ENCODE peak calls at places on chromosome 7, in eight cellular contexts. Y, E, Z, O, F, G, P and Q are unnamed samples.

GRCh38 chr7:20330797-20331230 is at the start of gene ITGB8:
- DNase-seq in E (no peak), P (peak; percentile 21), O (peak; percentile 52), G (no peak), Z (peak; percentile 34), F (no peak), Y (no peak), Q (no peak)

GRCh38 chr7:117085769-117086463 is 132.6 kb downstream of the ST7 start:
- DNase-seq in F (no peak), P (no peak), O (no peak), G (no peak), E (no peak), Z (peak; percentile 56), Y (peak; percentile 22), Q (no peak)

GRCh38 chr7:108455833-108456677 is at the start of gene NRCAM:
- DNase-seq in P (peak; percentile 32), O (peak; percentile 73), G (no peak), F (no peak), Z (peak; percentile 38), E (no peak), Y (no peak), Q (no peak)

GRCh38 chr7:48038815-48039496 is 3.6 kb downstream of the C7orf57 start:
- DNase-seq in O (no peak), F (no peak), P (no peak), Z (no peak), Y (no peak), E (no peak), G (no peak), Q (no peak)

GRCh38 chr7:28500143-28500542 is 87.8 kb downstream of the CREB5 start:
- DNase-seq in G (no peak), Z (no peak), E (no peak), Y (no peak), F (no peak), O (no peak), P (no peak), Q (no peak)

GRCh38 chr7:158121441-158122045 is 466.1 kb downstream of the PTPRN2 start:
- DNase-seq in F (no peak), Z (no peak), E (no peak), G (no peak), O (no peak), Y (no peak), P (no peak), Q (no peak)

GRCh38 chr7:133645870-133646492 is 393.1 kb downstream of the EXOC4 start:
- DNase-seq in P (no peak), O (no peak), Z (no peak), G (no peak), E (no peak), F (no peak), Y (peak; percentile 55), Q (no peak)

GRCh38 chr7:22725585-22725984 is 1.4 kb upstream of the IL6 start:
- DNase-seq in O (peak; percentile 52), Y (peak; percentile 53), P (no peak), F (no peak), Z (peak; percentile 51), E (no peak), G (no peak), Q (no peak)

GRCh38 chr7:67487316-67487715 is 490.7 kb downstream of the TYW1 start:
- DNase-seq in Y (no peak), P (no peak), F (no peak), G (no peak), O (no peak), E (no peak), Z (no peak), Q (no peak)

GRCh38 chr7:105017263-105018051 is 3.5 kb downstream of the KMT2E start:
- DNase-seq in Z (no peak), F (no peak), O (no peak), G (no peak), Y (no peak), P (no peak), E (no peak), Q (no peak)

GRCh38 chr7:151517601-151518104 is 2.0 kb downstream of the RHEB start:
- DNase-seq in P (no peak), F (no peak), G (no peak), E (no peak), O (no peak), Z (no peak), Y (no peak), Q (no peak)